ENCODE peak calls at places on chromosomes 7 and 10, in ten cellular contexts. U is neural crest cell, I is pancreas, S is prostate gland, T is heart left ventricle, C is lung, V is endothelial cell, Q is left ventricle myocardium inferior, M is mammary epithelial cell, D is GM10248. Y is an unnamed sample.

GRCh38 chr10:19816420-19817250 is at the start of gene PLXDC2:
- DNase-seq in U (peak), I (peak), S (peak), T (peak), C (peak), V (peak), Q (peak), M (peak), D (peak), Y (peak)

GRCh38 chr7:69800495-69800894 is 202.2 kb downstream of the AUTS2 start:
- DNase-seq in U (no peak), I (no peak), S (no peak), T (no peak), C (peak), V (no peak), Q (no peak), M (no peak), D (no peak), Y (no peak)

GRCh38 chr7:108805808-108806397 is 236.2 kb downstream of the DNAJB9 start:
- DNase-seq in U (no peak), I (no peak), S (no peak), T (no peak), C (no peak), V (peak), Q (no peak), M (peak), D (peak), Y (peak)

GRCh38 chr7:111094387-111094786 is 3.5 kb downstream of the LRRN3 start:
- DNase-seq in U (no peak), I (no peak), S (no peak), T (no peak), C (no peak), V (no peak), Q (no peak), M (no peak), D (no peak), Y (no peak)

GRCh38 chr10:70584366-70584765 is 18.2 kb downstream of the PRF1 start:
- DNase-seq in U (no peak), I (no peak), S (no peak), T (no peak), C (no peak), V (no peak), Q (no peak), M (no peak), D (no peak), Y (no peak)

GRCh38 chr10:103273026-103273425 is 3.9 kb upstream of the INA start:
- DNase-seq in U (no peak), I (no peak), S (no peak), T (peak), C (peak), V (no peak), Q (no peak), M (peak), D (no peak), Y (peak)

GRCh38 chr7:90298145-90299038 is 22.7 kb downstream of the FAM237B start:
- DNase-seq in U (no peak), I (no peak), S (no peak), T (no peak), C (no peak), V (no peak), Q (no peak), M (peak), D (peak), Y (peak)

GRCh38 chr7:79245623-79246249 is 207.7 kb downstream of the MAGI2 start:
- DNase-seq in U (no peak), I (no peak), S (no peak), T (no peak), C (no peak), V (no peak), Q (no peak), M (no peak), D (no peak), Y (no peak)

GRCh38 chr10:43202657-43203490 is 64.0 kb downstream of the RASGEF1A start:
- DNase-seq in U (no peak), I (peak), S (no peak), T (peak), C (peak), V (peak), Q (peak), M (no peak), D (peak), Y (no peak)

GRCh38 chr7:47327698-47328391 is 254.1 kb downstream of the TNS3 start:
- DNase-seq in U (peak), I (peak), S (peak), T (peak), C (peak), V (peak), Q (peak), M (peak), D (no peak), Y (peak)

GRCh38 chr10:19111501-19112267 is 63.1 kb downstream of the MALRD1 start:
- DNase-seq in U (no peak), I (no peak), S (no peak), T (no peak), C (no peak), V (no peak), Q (no peak), M (no peak), D (no peak), Y (no peak)

GRCh38 chr10:52128056-52128683 is 185.9 kb upstream of the DKK1 start:
- DNase-seq in U (no peak), I (no peak), S (no peak), T (peak), C (no peak), V (no peak), Q (no peak), M (no peak), D (no peak), Y (no peak)

GRCh38 chr7:63900394-63901203 is 98.0 kb upstream of the ZNF722 start:
- DNase-seq in U (no peak), I (peak), S (peak), T (peak), C (peak), V (no peak), Q (peak), M (no peak), D (no peak), Y (no peak)

GRCh38 chr10:633279-634245 is 55.9 kb downstream of the DIP2C start:
- DNase-seq in U (no peak), I (no peak), S (no peak), T (no peak), C (no peak), V (no peak), Q (no peak), M (no peak), D (no peak), Y (no peak)

GRCh38 chr7:155131090-155131489 is 61.0 kb downstream of the HTR5A start:
- DNase-seq in U (no peak), I (no peak), S (no peak), T (no peak), C (no peak), V (no peak), Q (no peak), M (no peak), D (no peak), Y (no peak)

GRCh38 chr7:132168239-132168638 is 408.0 kb downstream of the PLXNA4 start:
- DNase-seq in U (no peak), I (no peak), S (no peak), T (no peak), C (no peak), V (no peak), Q (no peak), M (no peak), D (no peak), Y (no peak)

GRCh38 chr10:58965855-58966254 is 210.6 kb upstream of the PHYHIPL start:
- DNase-seq in U (no peak), I (no peak), S (no peak), T (no peak), C (no peak), V (no peak), Q (no peak), M (no peak), D (no peak), Y (no peak)

GRCh38 chr7:158123214-158123613 is 464.4 kb downstream of the PTPRN2 start:
- DNase-seq in U (no peak), I (no peak), S (no peak), T (no peak), C (no peak), V (no peak), Q (no peak), M (no peak), D (no peak), Y (no peak)

GRCh38 chr10:48737866-48738265 is 53.2 kb downstream of the WDFY4 start:
- DNase-seq in U (no peak), I (no peak), S (no peak), T (no peak), C (no peak), V (no peak), Q (no peak), M (peak), D (no peak), Y (no peak)

GRCh38 chr7:104839842-104840241 is 174.2 kb upstream of the KMT2E start:
- DNase-seq in U (no peak), I (no peak), S (no peak), T (no peak), C (no peak), V (no peak), Q (no peak), M (no peak), D (no peak), Y (no peak)

GRCh38 chr7:45593877-45594276 is 19.7 kb downstream of the ADCY1 start:
- DNase-seq in U (no peak), I (no peak), S (no peak), T (no peak), C (no peak), V (no peak), Q (no peak), M (no peak), D (no peak), Y (no peak)

GRCh38 chr7:29255199-29255838 is 60.7 kb downstream of the CHN2 start:
- DNase-seq in U (no peak), I (no peak), S (no peak), T (no peak), C (no peak), V (no peak), Q (no peak), M (no peak), D (no peak), Y (no peak)

GRCh38 chr10:95571390-95571789 is 10.2 kb upstream of the SORBS1 start:
- DNase-seq in U (no peak), I (no peak), S (no peak), T (no peak), C (no peak), V (no peak), Q (no peak), M (no peak), D (no peak), Y (no peak)

GRCh38 chr10:20871970-20872369 is 25.1 kb downstream of the NEBL start:
- DNase-seq in U (no peak), I (no peak), S (no peak), T (no peak), C (no peak), V (no peak), Q (no peak), M (no peak), D (no peak), Y (no peak)

GRCh38 chr10:4240641-4241197 is 455.7 kb upstream of the KLF6 start:
- DNase-seq in U (no peak), I (no peak), S (no peak), T (no peak), C (no peak), V (no peak), Q (no peak), M (no peak), D (no peak), Y (peak)

GRCh38 chr7:134685250-134685649 is 38.6 kb downstream of the BPGM start:
- DNase-seq in U (no peak), I (no peak), S (no peak), T (no peak), C (no peak), V (no peak), Q (no peak), M (no peak), D (no peak), Y (peak)

GRCh38 chr7:14305233-14305866 is 315.9 kb upstream of the ETV1 start:
- DNase-seq in U (no peak), I (no peak), S (no peak), T (peak), C (no peak), V (no peak), Q (peak), M (no peak), D (no peak), Y (no peak)

GRCh38 chr10:86068532-86069337 is 297.9 kb downstream of the GRID1 start:
- DNase-seq in U (no peak), I (no peak), S (no peak), T (no peak), C (no peak), V (no peak), Q (no peak), M (no peak), D (no peak), Y (no peak)

GRCh38 chr7:17274551-17275245 is 23.8 kb upstream of the AHR start:
- DNase-seq in U (no peak), I (no peak), S (no peak), T (no peak), C (no peak), V (no peak), Q (no peak), M (peak), D (no peak), Y (peak)

GRCh38 chr7:30276203-30276900 is 8.0 kb upstream of the ZNRF2 start:
- DNase-seq in U (peak), I (no peak), S (no peak), T (no peak), C (no peak), V (peak), Q (no peak), M (peak), D (peak), Y (peak)

GRCh38 chr7:123865517-123866117 is 20.6 kb downstream of the HYAL4 start:
- DNase-seq in U (peak), I (no peak), S (peak), T (peak), C (peak), V (peak), Q (no peak), M (peak), D (peak), Y (peak)

GRCh38 chr10:71767420-71768035 is 5.8 kb downstream of the VSIR start:
- DNase-seq in U (no peak), I (peak), S (no peak), T (peak), C (no peak), V (peak), Q (peak), M (no peak), D (no peak), Y (peak)

GRCh38 chr7:69710773-69711445 is 112.6 kb downstream of the AUTS2 start:
- DNase-seq in U (no peak), I (no peak), S (no peak), T (no peak), C (no peak), V (no peak), Q (no peak), M (no peak), D (no peak), Y (no peak)

GRCh38 chr7:158814637-158815036 is 14.7 kb downstream of the ESYT2 start:
- DNase-seq in U (no peak), I (no peak), S (no peak), T (no peak), C (no peak), V (no peak), Q (no peak), M (no peak), D (no peak), Y (no peak)

GRCh38 chr7:121561717-121562116 is 165.6 kb upstream of the FAM3C start:
- DNase-seq in U (no peak), I (no peak), S (no peak), T (no peak), C (no peak), V (no peak), Q (no peak), M (no peak), D (no peak), Y (no peak)

GRCh38 chr7:121562274-121562673 is 166.2 kb upstream of the FAM3C start:
- DNase-seq in U (no peak), I (no peak), S (no peak), T (no peak), C (no peak), V (no peak), Q (no peak), M (no peak), D (no peak), Y (peak)

GRCh38 chr7:121558288-121558687 is 162.2 kb upstream of the FAM3C start:
- DNase-seq in U (peak), I (no peak), S (no peak), T (no peak), C (no peak), V (no peak), Q (no peak), M (no peak), D (no peak), Y (no peak)

GRCh38 chr7:121557034-121557892 is 161.2 kb upstream of the FAM3C start:
- DNase-seq in U (no peak), I (no peak), S (no peak), T (no peak), C (no peak), V (no peak), Q (no peak), M (peak), D (no peak), Y (no peak)

GRCh38 chr7:121563177-121563576 is 167.1 kb upstream of the FAM3C start:
- DNase-seq in U (no peak), I (no peak), S (no peak), T (no peak), C (no peak), V (peak), Q (no peak), M (no peak), D (no peak), Y (no peak)
- TF ChIP-seq CTCF in U (peak), I (no peak), S (no peak), T (no peak), C (no peak), V (peak), Q (no peak), M (peak), D (no peak), Y (peak)

GRCh38 chr7:142188846-142189245 is 69.0 kb downstream of the PRSS58 start:
- DNase-seq in U (no peak), I (no peak), S (no peak), T (no peak), C (no peak), V (no peak), Q (no peak), M (peak), D (no peak), Y (no peak)
- TF ChIP-seq CTCF in U (peak), I (peak), S (peak), T (no peak), C (no peak), V (peak), Q (peak), M (peak), D (peak), Y (peak)

DNA sequence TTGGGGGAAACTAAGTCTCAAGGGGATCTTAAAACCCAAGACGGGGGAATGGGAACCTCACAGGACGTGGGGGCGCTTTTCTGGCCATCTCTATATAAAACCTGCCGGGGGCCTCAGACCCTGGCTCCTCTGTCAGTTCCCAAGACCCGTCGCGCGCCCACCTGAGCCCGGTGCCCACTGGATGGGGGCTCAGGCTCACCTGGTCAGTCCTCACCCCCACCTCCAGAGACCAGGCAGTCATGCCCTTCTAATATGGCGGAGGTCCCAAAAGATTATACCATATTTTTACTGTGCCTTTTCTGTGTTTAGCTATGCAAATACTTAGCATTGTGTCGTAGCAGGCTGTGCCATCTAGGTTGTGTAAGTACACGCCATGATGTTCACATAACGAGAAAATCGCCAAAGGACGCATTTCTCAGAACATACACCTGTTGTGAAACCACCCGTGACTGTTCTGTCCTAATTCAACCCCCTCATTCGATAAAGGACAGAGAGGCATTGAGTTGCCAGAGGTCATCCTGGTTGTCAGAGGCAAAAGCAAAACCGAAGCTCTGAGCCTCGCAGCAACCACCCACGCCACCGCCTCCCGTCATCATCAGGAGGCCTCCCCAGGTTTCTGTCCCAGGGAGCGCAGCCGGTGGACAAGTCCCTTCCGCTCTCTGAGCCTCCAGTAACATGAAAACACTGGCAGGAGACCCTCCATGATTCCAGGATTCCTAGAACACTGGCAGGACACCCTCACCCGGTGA is 28.9 kb downstream of the OAT start:
- DNase-seq in U (no peak), I (no peak), S (no peak), T (no peak), C (no peak), V (no peak), Q (no peak), M (no peak), D (no peak), Y (no peak)
- TF ChIP-seq CTCF in U (peak), I (no peak), S (no peak), T (no peak), C (no peak), V (no peak), Q (peak), M (no peak), D (no peak), Y (peak)

GRCh38 chr10:89466599-89467035 is 52.2 kb downstream of the IFIT5 start:
- DNase-seq in U (no peak), I (no peak), S (no peak), T (no peak), C (no peak), V (no peak), Q (no peak), M (peak), D (no peak), Y (peak)
- TF ChIP-seq CTCF in U (peak), I (peak), S (peak), T (peak), C (no peak), V (no peak), Q (peak), M (peak), D (peak), Y (peak)

GRCh38 chr7:519974-520458 is 370 bp upstream of the PDGFA start:
- DNase-seq in U (peak), I (no peak), S (no peak), T (peak), C (no peak), V (peak), Q (peak), M (peak), D (no peak), Y (peak)
- TF ChIP-seq CTCF in U (peak), I (no peak), S (peak), T (peak), C (no peak), V (no peak), Q (peak), M (no peak), D (no peak), Y (peak)

GRCh38 chr7:151905766-151906165 is 28.9 kb upstream of the PRKAG2 start:
- DNase-seq in U (no peak), I (no peak), S (no peak), T (no peak), C (no peak), V (no peak), Q (no peak), M (no peak), D (no peak), Y (no peak)
- TF ChIP-seq CTCF in U (no peak), I (no peak), S (no peak), T (no peak), C (no peak), V (no peak), Q (no peak), M (no peak), D (no peak), Y (no peak)

DNA sequence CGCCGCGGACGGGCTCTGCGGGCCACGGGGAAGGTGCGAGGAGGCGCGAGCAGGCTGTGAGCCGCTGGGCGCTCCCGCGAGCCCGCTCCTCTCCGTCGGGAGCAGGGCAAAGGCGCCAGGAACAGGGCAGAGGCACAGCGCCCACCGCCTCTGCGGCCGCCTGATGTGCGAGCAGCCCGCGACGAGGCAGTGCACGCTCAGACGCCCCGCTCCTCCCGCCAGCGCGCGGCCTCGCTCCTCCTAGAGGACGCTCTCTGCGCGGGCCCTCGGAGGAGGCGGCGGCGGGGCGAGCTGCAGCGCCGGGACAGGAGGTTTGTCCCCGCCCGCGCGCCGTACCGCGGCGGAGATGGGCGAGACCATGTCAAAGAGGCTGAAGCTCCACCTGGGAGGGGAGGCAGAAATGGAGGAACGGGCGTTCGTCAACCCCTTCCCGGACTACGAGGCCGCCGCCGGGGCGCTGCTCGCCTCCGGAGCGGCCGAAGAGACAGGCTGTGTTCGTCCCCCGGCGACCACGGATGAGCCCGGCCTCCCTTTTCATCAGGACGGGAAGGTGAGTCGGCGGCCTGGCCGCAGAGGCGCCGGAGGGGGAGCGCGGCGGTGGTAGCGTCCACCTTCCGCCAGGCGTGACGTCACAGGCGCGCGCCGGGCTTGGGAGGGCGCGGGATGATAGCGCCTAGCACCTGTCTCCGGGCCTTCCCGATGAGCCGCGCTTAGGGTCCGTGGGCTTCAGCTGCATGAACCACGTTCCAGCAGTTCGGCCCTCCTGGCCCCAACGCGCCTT is 733 bp downstream of the LANCL2 start:
- DNase-seq in U (peak), I (peak), S (peak), T (peak), C (peak), V (peak), Q (peak), M (peak), D (peak), Y (peak)
- TF ChIP-seq CTCF in U (peak), I (no peak), S (peak), T (no peak), C (no peak), V (no peak), Q (peak), M (no peak), D (peak), Y (peak)

Y was measured in HFFc6.